ENCODE peak calls at places on chromosomes 16 and 17, in nine cellular contexts. U is GM23338, W is GM12878, Y is PC-3, B is MM.1S, F is astrocyte, C is neural progenitor cell, H is H1, Q is A673. T is an unnamed sample.

GRCh38 chr17:385195-385835 is 32.7 kb upstream of the RPH3AL start:
- DNase-seq in Y (peak), B (no peak), C (peak), H (no peak), W (no peak), F (no peak), U (peak), Q (peak), T (no peak)

GRCh38 chr17:35242805-35243458 is at the start of gene SLFN5:
- DNase-seq in H (peak), Y (peak), Q (peak), C (peak), W (peak), B (peak), F (peak), U (peak), T (peak)

GRCh38 chr16:68417711-68418301 is 30.5 kb downstream of the SMPD3 start:
- DNase-seq in W (peak), H (no peak), U (no peak), Y (peak), B (peak), F (no peak), C (no peak), Q (peak), T (no peak)

GRCh38 chr17:73249700-73250099 is 12.0 kb downstream of the CPSF4L start:
- DNase-seq in W (no peak), Y (no peak), H (no peak), Q (no peak), U (no peak), B (no peak), C (no peak), F (no peak), T (no peak)

GRCh38 chr17:40307691-40308289 is 1.2 kb upstream of the RARA start:
- DNase-seq in U (no peak), H (no peak), W (no peak), Y (no peak), B (no peak), Q (no peak), F (no peak), C (no peak), T (no peak)

GRCh38 chr17:45190503-45191282 is 29.0 kb downstream of the HEXIM2 start:
- DNase-seq in W (no peak), Y (no peak), H (no peak), U (no peak), C (no peak), B (no peak), F (no peak), Q (no peak), T (no peak)

GRCh38 chr17:16352303-16352837 is 899 bp downstream of the CENPV start:
- DNase-seq in B (no peak), F (peak), W (no peak), Y (no peak), C (peak), U (peak), Q (peak), H (no peak), T (peak)

GRCh38 chr17:9865585-9865984 is 39.5 kb downstream of the RCVRN start:
- DNase-seq in Q (no peak), C (no peak), Y (no peak), W (no peak), F (no peak), U (no peak), H (no peak), B (no peak), T (no peak)

GRCh38 chr17:39981207-39982068 is 831 bp downstream of the PSMD3 start:
- DNase-seq in Y (no peak), C (peak), F (no peak), H (no peak), W (no peak), U (no peak), Q (no peak), B (no peak), T (peak)

GRCh38 chr16:58087209-58087913 is 41.8 kb downstream of the CFAP20 start:
- DNase-seq in U (no peak), C (no peak), B (no peak), Y (no peak), W (no peak), F (no peak), H (no peak), Q (no peak), T (no peak)

GRCh38 chr17:44222112-44222869 is 2.8 kb upstream of the UBTF start:
- DNase-seq in W (no peak), U (peak), Q (peak), Y (peak), B (peak), H (no peak), F (peak), C (peak), T (peak)

GRCh38 chr17:78640700-78641099 is 63.5 kb upstream of the DNAH17 start:
- DNase-seq in Y (no peak), C (no peak), F (no peak), W (no peak), B (no peak), H (no peak), Q (no peak), U (no peak), T (no peak)

GRCh38 chr17:37717627-37718382 is 27.1 kb downstream of the HNF1B start:
- DNase-seq in W (no peak), B (peak), H (no peak), U (no peak), Q (no peak), C (no peak), Y (no peak), F (no peak), T (peak)

GRCh38 chr17:28018439-28019070 is 23.9 kb upstream of the NLK start:
- DNase-seq in W (no peak), F (peak), Y (peak), Q (no peak), U (no peak), B (no peak), H (no peak), C (no peak), T (peak)

GRCh38 chr17:4858068-4858879 is 25.1 kb downstream of the MINK1 start:
- DNase-seq in F (no peak), C (peak), Q (no peak), U (peak), B (no peak), W (no peak), Y (peak), H (no peak), T (no peak)

GRCh38 chr17:45031231-45032149 is 19.9 kb downstream of the DCAKD start:
- DNase-seq in C (no peak), Y (no peak), Q (no peak), F (no peak), B (no peak), W (no peak), U (no peak), H (no peak), T (no peak)

GRCh38 chr17:9247401-9247938 is 226.2 kb downstream of the NTN1 start:
- DNase-seq in B (no peak), Y (no peak), U (no peak), H (no peak), W (no peak), F (no peak), Q (no peak), C (no peak), T (no peak)

GRCh38 chr16:2159052-2159838 is 3.7 kb downstream of the TRAF7 start:
- DNase-seq in H (no peak), F (peak), C (peak), Q (peak), Y (no peak), W (no peak), B (no peak), U (no peak), T (peak)

GRCh38 chr16:13186813-13187212 is 285.4 kb downstream of the SHISA9 start:
- DNase-seq in Y (no peak), C (peak), U (peak), H (no peak), F (no peak), W (no peak), B (no peak), Q (no peak), T (no peak)

GRCh38 chr17:81976332-81977210 is 858 bp upstream of the ASPSCR1 start:
- DNase-seq in Y (peak), F (no peak), U (peak), W (no peak), H (no peak), B (no peak), C (peak), Q (no peak), T (peak)

GRCh38 chr16:85204242-85205010 is 92.2 kb upstream of the CIBAR2 start:
- DNase-seq in H (no peak), Y (no peak), Q (no peak), W (no peak), U (no peak), C (no peak), B (no peak), F (peak), T (peak)

GRCh38 chr16:81566245-81567007 is 121.8 kb downstream of the CMIP start:
- DNase-seq in F (no peak), C (no peak), B (no peak), U (no peak), Y (no peak), H (no peak), W (no peak), Q (no peak), T (no peak)

GRCh38 chr17:10022416-10022815 is 117.3 kb upstream of the RCVRN start:
- DNase-seq in Q (no peak), U (no peak), Y (no peak), B (no peak), W (no peak), H (no peak), C (peak), F (no peak), T (no peak)

GRCh38 chr16:68756250-68757051 is 19.4 kb downstream of the CDH1 start:
- DNase-seq in Q (no peak), U (no peak), C (no peak), W (peak), B (peak), H (no peak), F (no peak), Y (peak), T (no peak)

GRCh38 chr16:68786685-68787418 is 49.8 kb downstream of the CDH1 start:
- DNase-seq in H (no peak), C (no peak), Y (no peak), U (no peak), F (peak), W (no peak), Q (no peak), B (no peak), T (peak)

GRCh38 chr17:2755941-2756724 is 6.7 kb upstream of the CCDC92B start:
- DNase-seq in Y (no peak), C (peak), U (peak), B (no peak), F (no peak), Q (no peak), W (no peak), H (no peak), T (no peak)

GRCh38 chr16:83689385-83689831 is 118.4 kb upstream of the HSBP1 start:
- DNase-seq in H (no peak), C (no peak), W (peak), U (peak), B (no peak), F (peak), Q (peak), Y (no peak), T (peak)

GRCh38 chr17:35596530-35597233 is 9.6 kb downstream of the AP2B1 start:
- DNase-seq in C (peak), B (no peak), H (peak), Y (no peak), F (no peak), W (no peak), U (peak), Q (no peak), T (no peak)

GRCh38 chr17:79802736-79803420 is 6.0 kb upstream of the CBX8 start:
- DNase-seq in F (no peak), W (no peak), U (peak), H (no peak), Q (no peak), Y (no peak), C (peak), B (no peak), T (no peak)

GRCh38 chr16:66473654-66474519 is 46.8 kb downstream of the BEAN1 start:
- DNase-seq in B (no peak), H (no peak), F (no peak), Q (no peak), C (no peak), Y (peak), U (no peak), W (no peak), T (no peak)

GRCh38 chr17:44864831-44865230 is 17.1 kb downstream of the HIGD1B start:
- DNase-seq in U (no peak), B (no peak), C (no peak), W (no peak), Q (no peak), F (no peak), H (no peak), Y (no peak), T (no peak)

GRCh38 chr16:87047221-87048037 is 269.8 kb downstream of the C16orf95 start:
- DNase-seq in B (no peak), Q (no peak), H (no peak), C (no peak), F (no peak), Y (no peak), U (no peak), W (no peak), T (peak)
- TF ChIP-seq EZH2 in B (no peak), Q (no peak), H (no peak), C (no peak), F (no peak), Y (no peak), U (no peak), W (no peak), T (no peak)

DNA sequence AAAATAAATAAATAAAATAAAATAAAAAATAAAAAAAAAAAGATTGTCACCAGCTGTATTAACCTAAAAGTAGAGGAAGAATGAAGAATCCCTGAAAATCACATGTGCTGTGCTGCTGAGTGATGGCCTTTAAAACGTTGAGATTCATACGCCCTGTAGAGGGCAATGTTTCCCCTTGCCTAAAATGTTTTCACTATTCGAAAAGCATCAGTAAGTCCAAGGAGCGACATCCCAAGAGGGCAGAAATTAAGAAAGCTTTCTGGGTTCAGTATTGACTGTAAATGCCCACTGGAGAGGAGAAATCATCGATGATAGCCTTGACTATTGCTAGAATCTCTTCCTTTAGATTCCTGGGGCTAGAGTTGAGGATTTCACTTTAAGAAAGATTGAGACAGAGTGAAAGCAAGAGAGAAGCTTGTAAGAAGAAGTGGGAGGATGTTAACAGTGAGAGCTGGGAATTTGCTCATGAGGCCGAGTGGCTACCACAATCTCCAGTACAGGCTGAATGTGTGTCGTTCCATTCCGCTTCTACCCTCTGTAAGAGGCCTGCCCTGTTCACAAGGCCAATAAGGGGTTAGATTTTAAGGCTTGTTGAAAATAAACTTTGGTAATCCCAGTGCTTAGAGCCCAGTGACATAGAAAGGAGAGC is 170.8 kb upstream of the FAM20A start:
- DNase-seq in Q (peak), Y (peak), F (peak), H (no peak), B (peak), U (peak), W (no peak), C (peak), T (peak)
- TF ChIP-seq CTCF in Q (peak), Y (peak), F (peak), H (no peak), B (peak), U (peak), W (peak), C (peak), T (peak)

DNA sequence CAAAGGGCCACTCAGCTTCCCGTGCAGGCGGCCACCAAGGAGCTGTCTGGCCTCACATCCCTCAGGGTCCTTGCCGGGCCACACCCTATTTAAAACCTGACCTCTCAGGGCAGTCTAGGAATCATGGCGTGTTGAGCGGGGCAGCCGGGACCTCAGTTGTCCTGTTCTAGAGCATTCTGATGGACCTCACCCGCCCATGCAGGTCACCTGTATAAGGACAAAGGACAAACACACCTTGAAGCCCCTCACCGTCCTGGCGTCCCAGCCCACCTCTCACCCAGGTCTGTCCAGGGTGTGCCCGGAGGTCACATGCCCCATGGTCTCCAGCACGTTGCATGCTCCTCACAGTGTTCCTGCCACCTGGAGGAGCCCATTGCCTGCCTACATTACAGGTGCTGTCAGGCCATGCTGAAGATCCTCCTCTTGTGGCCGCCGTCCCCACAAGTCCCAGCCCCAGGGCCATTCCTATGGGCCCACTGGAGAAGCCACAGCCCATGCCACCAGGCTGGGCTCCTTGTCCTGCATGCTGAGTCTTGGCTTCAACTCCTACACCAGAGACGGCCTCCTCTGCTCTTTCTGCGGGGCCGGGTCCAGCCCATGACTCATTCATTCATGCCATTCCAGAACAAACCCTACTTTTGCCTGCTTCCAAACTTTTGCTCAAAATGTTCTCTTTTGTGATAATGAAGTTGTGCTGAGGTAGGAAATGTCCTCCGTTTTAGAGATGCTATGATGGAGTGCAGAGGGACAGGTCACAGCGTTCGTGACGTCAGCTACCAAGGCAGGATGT is 46.3 kb downstream of the PEMT start:
- DNase-seq in F (peak), U (no peak), C (no peak), B (no peak), Y (no peak), Q (no peak), H (no peak), W (no peak), T (peak)
- TF ChIP-seq EZH2 in F (no peak), U (no peak), C (no peak), B (no peak), Y (no peak), Q (no peak), H (no peak), W (no peak), T (no peak)

GRCh38 chr17:20995873-20996723 is 46.7 kb downstream of the USP22 start:
- DNase-seq in Q (no peak), F (no peak), Y (no peak), W (no peak), U (no peak), H (no peak), B (no peak), C (no peak), T (no peak)

GRCh38 chr17:20999044-20999573 is 43.7 kb downstream of the USP22 start:
- DNase-seq in Y (no peak), F (peak), H (no peak), C (no peak), Q (no peak), W (no peak), U (no peak), B (no peak), T (peak)

GRCh38 chr17:20998571-20999043 is 44.2 kb downstream of the USP22 start:
- DNase-seq in Q (no peak), C (no peak), H (no peak), F (no peak), Y (no peak), U (no peak), W (no peak), B (no peak), T (no peak)

GRCh38 chr17:20996724-20997615 is 45.8 kb downstream of the USP22 start:
- DNase-seq in C (no peak), Q (no peak), Y (no peak), U (no peak), H (no peak), W (no peak), F (no peak), B (no peak), T (no peak)

DNA sequence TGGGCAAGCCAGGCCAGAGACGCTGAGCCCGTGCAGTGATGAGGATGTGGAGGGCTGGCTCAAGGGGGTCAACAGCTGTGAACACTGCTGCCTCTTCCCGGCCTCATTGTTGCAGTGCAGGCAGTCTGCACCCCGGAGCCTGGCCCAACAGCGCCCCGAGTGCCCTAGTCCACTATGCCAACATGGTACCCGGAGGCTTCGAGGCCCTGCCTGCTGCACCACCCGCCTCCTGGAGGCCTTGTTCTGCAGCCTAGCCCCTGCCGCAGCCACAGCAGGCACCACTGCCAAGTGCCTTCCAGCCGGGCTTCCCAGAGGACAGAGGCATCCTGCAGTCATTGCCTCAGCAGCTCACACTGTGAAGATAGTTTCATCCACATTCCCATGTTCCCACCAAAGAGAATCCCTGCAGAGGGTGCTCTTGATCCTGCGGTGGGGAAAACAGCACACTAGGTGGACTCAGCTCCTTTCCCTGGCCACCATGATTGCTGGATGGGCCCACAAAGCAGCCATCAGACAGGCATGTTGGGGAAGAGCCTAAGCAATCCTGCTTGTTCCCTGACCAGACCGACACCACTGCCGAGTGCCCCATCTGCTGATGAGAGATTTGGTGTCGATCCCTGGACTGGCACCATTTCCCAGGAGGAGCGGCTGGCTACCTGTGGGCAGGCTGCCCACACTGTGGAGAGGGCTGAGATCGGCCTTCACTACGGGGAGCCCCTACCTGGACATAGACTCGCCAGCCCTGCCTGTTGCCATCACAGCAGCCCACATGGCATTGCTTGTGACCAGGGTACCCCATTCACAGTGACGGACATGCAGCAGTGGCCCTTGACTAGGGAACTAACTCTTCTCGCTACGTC is 44.9 kb downstream of the USP22 start:
- DNase-seq in W (no peak), H (no peak), U (peak), Q (no peak), F (no peak), B (no peak), Y (no peak), C (no peak), T (no peak)
- TF ChIP-seq CTCF in W (no peak), H (no peak), U (no peak), Q (no peak), F (no peak), B (no peak), Y (no peak), C (no peak), T (no peak)

GRCh38 chr17:8002646-8003593 is 505 bp downstream of the GUCY2D start:
- DNase-seq in Q (no peak), Y (no peak), W (no peak), F (no peak), U (peak), C (peak), B (no peak), H (no peak), T (no peak)
- TF ChIP-seq EZH2 in Q (peak), Y (no peak), W (no peak), F (peak), U (peak), C (peak), B (no peak), H (peak), T (peak)